ENCODE peak calls at places on chromosome 22, in ten cellular contexts. L is cardiac muscle cell; G is ovary; V is CD8-positive, alpha-beta T cell; C is colonic mucosa; F is osteocyte; P is AG10803; W is transverse colon; S is HL-60; N is neural progenitor cell. M is an unnamed sample.

GRCh38 chr22:48121984-48122383 is 1359.5 kb downstream of the TBC1D22A start:
- DNase-seq in G (no peak), N (no peak), F (no peak), W (no peak), S (no peak), L (no peak), V (no peak), C (no peak), P (no peak), M (no peak)

GRCh38 chr22:45308624-45309421 is 911 bp upstream of the FAM118A start:
- DNase-seq in W (peak), G (peak), S (peak), V (no peak), L (no peak), C (no peak), F (no peak), N (peak), P (no peak), M (no peak)

GRCh38 chr22:48334971-48335370 is 1492.7 kb downstream of the BRD1 start:
- DNase-seq in S (no peak), L (no peak), C (no peak), F (no peak), P (no peak), V (no peak), W (no peak), N (no peak), G (no peak), M (no peak)

GRCh38 chr22:35629406-35630234 is 12.5 kb upstream of the MB start:
- DNase-seq in P (peak), L (peak), S (no peak), V (peak), N (no peak), C (peak), G (peak), F (peak), W (peak), M (peak)

GRCh38 chr22:29690481-29690880 is 29.3 kb upstream of the CABP7 start:
- DNase-seq in G (no peak), L (no peak), N (peak), F (no peak), P (peak), C (no peak), V (no peak), W (no peak), S (no peak), M (no peak)

GRCh38 chr22:38051900-38052862 is 5.0 kb upstream of the PICK1 start:
- DNase-seq in G (peak), P (peak), L (peak), C (peak), S (peak), N (peak), F (peak), V (peak), W (peak), M (peak)

GRCh38 chr22:24707477-24707816 is 67.1 kb downstream of the PIWIL3 start:
- DNase-seq in V (no peak), C (peak), W (peak), P (no peak), G (no peak), L (no peak), F (no peak), N (peak), S (peak), M (no peak)

GRCh38 chr22:49626361-49627216 is 201.1 kb downstream of the BRD1 start:
- DNase-seq in N (no peak), L (no peak), P (no peak), V (no peak), S (no peak), G (no peak), W (no peak), F (no peak), C (no peak), M (no peak)

GRCh38 chr22:22810018-22810427 is 77.6 kb upstream of the IGLL5 start:
- DNase-seq in W (peak), N (peak), C (no peak), G (peak), V (peak), P (peak), F (peak), S (peak), L (no peak), M (peak)

GRCh38 chr22:30985561-30986208 is 16.6 kb downstream of the TUG1 start:
- DNase-seq in W (no peak), C (no peak), P (no peak), N (no peak), S (no peak), L (no peak), F (no peak), V (no peak), G (no peak), M (no peak)

DNA sequence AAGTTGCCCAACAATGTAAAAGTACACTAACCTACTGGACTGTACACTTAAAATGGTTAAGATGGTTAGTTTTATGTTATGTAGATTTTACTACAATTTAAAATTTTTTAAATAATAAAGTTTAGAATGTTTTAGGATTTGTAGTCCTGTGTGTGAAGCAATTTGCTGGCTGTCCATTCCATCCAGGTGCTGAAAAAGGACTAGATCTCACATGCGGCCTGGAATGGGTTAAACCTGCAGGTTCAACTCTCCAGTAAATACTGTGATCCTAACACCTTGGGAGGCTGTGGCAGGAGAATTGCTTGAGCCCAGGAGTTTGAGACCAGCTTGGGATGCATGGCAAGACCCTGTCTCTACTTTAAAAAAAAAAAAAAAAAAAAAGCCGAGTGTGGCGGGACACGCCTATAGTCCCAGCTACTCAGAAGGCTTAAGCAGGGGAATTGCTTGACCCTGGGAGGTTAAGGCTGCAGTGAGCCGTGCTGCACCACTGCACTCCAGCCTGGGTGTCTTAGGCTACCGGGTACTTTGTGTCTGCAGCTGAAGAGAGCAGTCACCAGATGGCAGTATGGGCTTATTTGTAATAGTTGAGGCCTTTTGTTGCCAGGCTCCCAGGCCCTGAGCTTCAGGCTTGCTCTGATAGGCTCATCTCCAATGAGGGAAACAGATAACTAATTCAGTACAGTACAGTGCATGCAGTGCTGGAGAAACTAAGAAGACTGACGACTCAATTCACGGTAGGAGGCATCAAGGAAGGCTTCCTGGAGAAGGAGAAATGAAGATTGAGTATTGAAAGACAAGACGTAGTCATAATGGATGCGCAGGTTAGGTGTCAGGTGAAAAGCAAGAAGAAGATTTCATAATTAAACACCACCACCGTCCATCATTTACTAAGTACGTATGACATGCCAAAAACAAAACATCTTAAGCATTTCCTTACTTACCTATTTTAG is 64.7 kb upstream of the ASPHD2 start:
- DNase-seq in P (peak), N (peak), L (peak), W (peak), V (peak), C (peak), S (peak), F (no peak), G (no peak), M (peak)
- TF ChIP-seq CTCF in P (peak), N (peak), L (peak), W (peak), V (peak), C (peak), S (peak), F (peak), G (no peak), M (peak)

DNA sequence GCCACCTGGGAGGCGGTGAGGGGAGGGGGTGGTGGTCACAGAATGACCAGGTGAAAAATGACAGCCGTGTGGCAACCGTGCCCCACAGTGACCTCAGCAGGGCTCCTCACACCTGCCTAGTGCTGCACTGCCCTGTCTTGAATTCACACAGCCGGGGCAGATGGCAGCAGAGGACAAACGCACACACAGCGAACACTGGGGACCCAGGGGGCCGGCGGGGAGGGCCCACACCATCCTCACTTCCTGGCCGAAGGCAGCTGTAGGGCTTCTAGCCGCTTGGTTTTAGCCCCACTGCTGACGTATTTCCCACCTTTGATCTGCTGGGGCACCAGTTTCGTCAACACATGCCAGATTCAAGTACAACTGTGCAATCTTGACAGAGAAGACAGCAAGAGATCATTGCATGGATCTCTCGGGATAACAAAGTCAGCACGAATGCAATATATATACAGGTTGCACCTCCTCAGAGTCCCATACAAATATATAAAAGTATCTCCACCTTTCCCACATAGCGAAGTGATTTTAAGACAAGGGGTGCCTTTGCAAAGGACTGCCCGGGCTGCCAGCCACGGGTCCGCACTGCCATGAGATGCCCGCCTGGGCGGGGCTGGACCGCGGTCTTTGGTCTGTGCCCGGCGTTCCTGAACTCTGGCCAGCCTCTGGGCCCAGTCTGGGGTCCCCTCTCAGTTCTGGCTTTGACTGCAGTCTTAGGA is 26.9 kb downstream of the TRMU start:
- DNase-seq in N (no peak), S (peak), C (no peak), L (no peak), W (peak), P (no peak), V (no peak), G (no peak), F (no peak), M (no peak)
- TF ChIP-seq CTCF in N (no peak), S (no peak), C (no peak), L (no peak), W (no peak), P (no peak), V (no peak), G (no peak), F (no peak), M (no peak)

DNA sequence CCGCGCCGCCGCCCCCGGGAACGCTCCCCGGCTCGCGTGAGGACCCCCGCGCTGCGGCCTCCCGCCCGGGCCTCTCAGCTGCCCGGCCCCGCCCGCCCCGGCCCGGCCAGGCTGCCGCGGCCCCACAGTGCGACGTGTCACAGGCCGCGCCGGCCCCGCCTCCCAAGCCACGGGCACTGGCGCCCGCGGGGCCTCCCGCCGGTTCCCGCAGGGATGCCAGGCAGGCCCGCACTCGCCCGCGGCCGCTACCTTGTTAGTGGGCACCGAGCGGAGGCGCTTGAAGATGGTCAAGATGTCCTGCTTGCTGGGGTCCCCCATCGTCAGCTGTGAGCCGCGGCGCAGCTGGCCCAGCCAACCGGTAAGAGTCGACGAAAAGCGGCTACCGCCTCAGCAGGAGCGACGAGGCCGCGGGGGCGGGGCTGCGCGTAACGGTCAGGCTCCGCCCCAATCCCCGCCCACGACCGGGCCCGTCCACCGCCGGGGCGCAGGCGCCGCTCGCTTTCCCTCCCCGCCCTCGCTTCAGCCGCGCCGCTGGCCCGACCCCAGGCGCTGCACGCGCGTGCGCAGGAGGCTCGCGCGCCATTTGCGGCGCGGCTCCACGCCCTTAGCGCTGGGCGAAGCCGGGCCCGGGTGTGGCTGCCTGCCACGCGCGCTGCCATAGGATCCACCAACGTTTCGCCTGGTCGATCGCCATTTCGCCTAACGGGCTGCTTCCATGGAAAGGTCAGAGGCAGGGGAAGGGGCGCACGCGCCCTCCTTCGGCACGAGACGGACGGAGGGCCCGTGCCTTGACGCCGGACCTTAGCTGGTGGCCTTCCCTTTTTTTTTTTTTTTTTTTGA is at the start of gene ARFGAP3:
- DNase-seq in L (peak), V (peak), P (peak), G (peak), S (peak), C (peak), N (peak), W (peak), F (peak), M (peak)
- TF ChIP-seq CTCF in L (no peak), V (no peak), P (no peak), G (no peak), S (no peak), C (no peak), N (no peak), W (no peak), F (no peak), M (no peak)

GRCh38 chr22:17748555-17749353 is 25.5 kb downstream of the BID start:
- DNase-seq in V (no peak), W (no peak), F (no peak), G (no peak), S (no peak), L (peak), N (peak), C (no peak), P (no peak), M (no peak)
- TF ChIP-seq CTCF in V (no peak), W (no peak), F (no peak), G (no peak), S (no peak), L (peak), N (peak), C (no peak), P (no peak), M (no peak)

GRCh38 chr22:32473388-32473952 is 1.1 kb upstream of the FBXO7 start:
- DNase-seq in L (peak), V (peak), N (peak), S (peak), W (peak), C (peak), P (peak), F (no peak), G (peak), M (peak)
- TF ChIP-seq CTCF in L (peak), V (peak), N (peak), S (peak), W (peak), C (peak), P (peak), F (peak), G (no peak), M (peak)